ENCODE peak calls at places on chromosomes 1 and 21, in ten cellular contexts. One of them, this sample, is unnamed.

GRCh38 chr1:150544204-150544603 is 5.0 kb upstream of the ADAMTSL4 start:
- DNase-seq in upper lobe of right lung: no peak
- DNase-seq in heart left ventricle: no peak
- DNase-seq in psoas muscle: no peak
- DNase-seq in mesendoderm: no peak
- DNase-seq in PC-3: no peak
- DNase-seq in CD8-positive, alpha-beta memory T cell: no peak
- DNase-seq in effector memory CD4-positive, alpha-beta T cell: no peak
- DNase-seq in A549: no peak
- DNase-seq in colonic mucosa: no peak
- DNase-seq in this sample: no peak

GRCh38 chr1:155184835-155185782 is 11.5 kb downstream of the TRIM46 start:
- DNase-seq in upper lobe of right lung: peak; percentile 84
- DNase-seq in heart left ventricle: no peak
- DNase-seq in psoas muscle: no peak
- DNase-seq in mesendoderm: no peak
- DNase-seq in PC-3: no peak
- DNase-seq in CD8-positive, alpha-beta memory T cell: no peak
- DNase-seq in effector memory CD4-positive, alpha-beta T cell: no peak
- DNase-seq in A549: no peak
- DNase-seq in colonic mucosa: peak; percentile 71
- DNase-seq in this sample: peak; percentile 63

GRCh38 chr1:110384581-110385321 is 6.1 kb downstream of the SLC16A4 start:
- DNase-seq in upper lobe of right lung: no peak
- DNase-seq in heart left ventricle: no peak
- DNase-seq in psoas muscle: no peak
- DNase-seq in mesendoderm: no peak
- DNase-seq in PC-3: no peak
- DNase-seq in CD8-positive, alpha-beta memory T cell: no peak
- DNase-seq in effector memory CD4-positive, alpha-beta T cell: no peak
- DNase-seq in A549: no peak
- DNase-seq in colonic mucosa: peak; percentile 77
- DNase-seq in this sample: peak; percentile 93

GRCh38 chr1:113811353-113811887 is 856 bp downstream of the RSBN1 start:
- DNase-seq in upper lobe of right lung: no peak
- DNase-seq in heart left ventricle: peak; percentile 47
- DNase-seq in psoas muscle: no peak
- DNase-seq in mesendoderm: peak; percentile 82
- DNase-seq in PC-3: peak; percentile 20
- DNase-seq in CD8-positive, alpha-beta memory T cell: peak; percentile 4
- DNase-seq in effector memory CD4-positive, alpha-beta T cell: no peak
- DNase-seq in A549: peak; percentile 8
- DNase-seq in colonic mucosa: peak; percentile 70
- DNase-seq in this sample: peak; percentile 51

GRCh38 chr1:223413216-223413615 is 20.0 kb downstream of the CCDC185 start:
- DNase-seq in upper lobe of right lung: no peak
- DNase-seq in heart left ventricle: no peak
- DNase-seq in psoas muscle: no peak
- DNase-seq in mesendoderm: no peak
- DNase-seq in PC-3: no peak
- DNase-seq in CD8-positive, alpha-beta memory T cell: no peak
- DNase-seq in effector memory CD4-positive, alpha-beta T cell: no peak
- DNase-seq in A549: no peak
- DNase-seq in colonic mucosa: no peak
- DNase-seq in this sample: no peak

GRCh38 chr1:79040424-79041089 is 34.0 kb upstream of the ADGRL4 start:
- DNase-seq in upper lobe of right lung: no peak
- DNase-seq in heart left ventricle: no peak
- DNase-seq in psoas muscle: no peak
- DNase-seq in mesendoderm: no peak
- DNase-seq in PC-3: no peak
- DNase-seq in CD8-positive, alpha-beta memory T cell: no peak
- DNase-seq in effector memory CD4-positive, alpha-beta T cell: no peak
- DNase-seq in A549: no peak
- DNase-seq in colonic mucosa: no peak
- DNase-seq in this sample: no peak

GRCh38 chr1:68181165-68181556 is 51.2 kb downstream of the WLS start:
- DNase-seq in upper lobe of right lung: no peak
- DNase-seq in heart left ventricle: no peak
- DNase-seq in psoas muscle: no peak
- DNase-seq in mesendoderm: no peak
- DNase-seq in PC-3: no peak
- DNase-seq in CD8-positive, alpha-beta memory T cell: no peak
- DNase-seq in effector memory CD4-positive, alpha-beta T cell: no peak
- DNase-seq in A549: no peak
- DNase-seq in colonic mucosa: no peak
- DNase-seq in this sample: no peak

GRCh38 chr21:44509539-44509938 is 30.5 kb downstream of the KRTAP10-1 start:
- DNase-seq in upper lobe of right lung: peak; percentile 92
- DNase-seq in heart left ventricle: peak; percentile 74
- DNase-seq in psoas muscle: peak; percentile 46
- DNase-seq in mesendoderm: no peak
- DNase-seq in PC-3: peak; percentile 76
- DNase-seq in CD8-positive, alpha-beta memory T cell: no peak
- DNase-seq in effector memory CD4-positive, alpha-beta T cell: no peak
- DNase-seq in A549: no peak
- DNase-seq in colonic mucosa: peak; percentile 46
- DNase-seq in this sample: peak; percentile 82

DNA sequence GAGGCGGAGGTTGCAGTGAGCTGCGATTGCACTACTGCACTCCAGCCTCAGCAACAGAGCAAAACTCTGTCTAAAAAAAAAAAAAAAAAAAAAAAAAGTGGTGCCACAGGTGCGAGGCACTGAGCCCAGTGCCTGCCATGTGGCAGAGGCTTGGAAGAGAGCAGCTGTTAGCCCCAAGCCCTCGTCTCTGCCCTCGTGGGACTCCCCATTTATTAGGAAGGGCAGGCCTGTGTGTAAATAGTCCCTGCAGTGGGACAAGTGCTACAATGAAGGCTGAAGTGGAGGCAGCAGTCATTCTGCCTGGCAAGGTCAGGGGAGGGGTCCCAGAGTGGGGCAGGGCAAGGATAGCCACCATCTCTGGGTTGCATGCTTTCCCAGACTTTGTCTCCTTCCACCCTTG is 6.5 kb downstream of the RPS6KA1 start:
- DNase-seq in upper lobe of right lung: no peak
- DNase-seq in heart left ventricle: no peak
- DNase-seq in psoas muscle: no peak
- DNase-seq in mesendoderm: no peak
- DNase-seq in PC-3: no peak
- DNase-seq in CD8-positive, alpha-beta memory T cell: no peak
- DNase-seq in effector memory CD4-positive, alpha-beta T cell: no peak
- DNase-seq in A549: no peak
- DNase-seq in colonic mucosa: no peak
- DNase-seq in this sample: no peak
- H3K4me1 ChIP-seq in upper lobe of right lung: peaks cover 48% of the 10 kb centered on the region
- H3K4me1 ChIP-seq in heart left ventricle: peaks cover 4% of the 10 kb centered on the region
- H3K4me1 ChIP-seq in psoas muscle: no peaks in the 10 kb centered on the region
- H3K4me1 ChIP-seq in mesendoderm: peaks cover 2% of the 10 kb centered on the region
- H3K4me1 ChIP-seq in PC-3: peaks cover 36% of the 10 kb centered on the region
- H3K4me1 ChIP-seq in CD8-positive, alpha-beta memory T cell: peaks cover 70% of the 10 kb centered on the region
- H3K4me1 ChIP-seq in effector memory CD4-positive, alpha-beta T cell: peaks cover 42% of the 10 kb centered on the region
- H3K4me1 ChIP-seq in A549: peaks cover 14% of the 10 kb centered on the region
- H3K4me1 ChIP-seq in colonic mucosa: peaks cover 22% of the 10 kb centered on the region
- H3K4me1 ChIP-seq in this sample: peaks cover 15% of the 10 kb centered on the region

GRCh38 chr1:94254073-94254810 is 16.9 kb upstream of the ARHGAP29 start:
- DNase-seq in upper lobe of right lung: no peak
- DNase-seq in heart left ventricle: no peak
- DNase-seq in psoas muscle: no peak
- DNase-seq in mesendoderm: peak; percentile 11
- DNase-seq in PC-3: peak; percentile 93
- DNase-seq in CD8-positive, alpha-beta memory T cell: no peak
- DNase-seq in effector memory CD4-positive, alpha-beta T cell: no peak
- DNase-seq in A549: no peak
- DNase-seq in colonic mucosa: no peak
- DNase-seq in this sample: no peak

GRCh38 chr1:94259635-94260289 is 22.4 kb upstream of the ARHGAP29 start:
- DNase-seq in upper lobe of right lung: no peak
- DNase-seq in heart left ventricle: no peak
- DNase-seq in psoas muscle: no peak
- DNase-seq in mesendoderm: no peak
- DNase-seq in PC-3: peak; percentile 61
- DNase-seq in CD8-positive, alpha-beta memory T cell: no peak
- DNase-seq in effector memory CD4-positive, alpha-beta T cell: no peak
- DNase-seq in A549: no peak
- DNase-seq in colonic mucosa: no peak
- DNase-seq in this sample: no peak

GRCh38 chr1:94258873-94259331 is 21.5 kb upstream of the ARHGAP29 start:
- DNase-seq in upper lobe of right lung: no peak
- DNase-seq in heart left ventricle: no peak
- DNase-seq in psoas muscle: peak; percentile 67
- DNase-seq in mesendoderm: no peak
- DNase-seq in PC-3: peak; percentile 99
- DNase-seq in CD8-positive, alpha-beta memory T cell: no peak
- DNase-seq in effector memory CD4-positive, alpha-beta T cell: no peak
- DNase-seq in A549: no peak
- DNase-seq in colonic mucosa: no peak
- DNase-seq in this sample: no peak

GRCh38 chr1:94255476-94255875 is 18.1 kb upstream of the ARHGAP29 start:
- DNase-seq in upper lobe of right lung: no peak
- DNase-seq in heart left ventricle: no peak
- DNase-seq in psoas muscle: no peak
- DNase-seq in mesendoderm: no peak
- DNase-seq in PC-3: peak; percentile 95
- DNase-seq in CD8-positive, alpha-beta memory T cell: no peak
- DNase-seq in effector memory CD4-positive, alpha-beta T cell: no peak
- DNase-seq in A549: no peak
- DNase-seq in colonic mucosa: no peak
- DNase-seq in this sample: no peak

GRCh38 chr1:94257451-94257850 is 20.1 kb upstream of the ARHGAP29 start:
- DNase-seq in upper lobe of right lung: no peak
- DNase-seq in heart left ventricle: no peak
- DNase-seq in psoas muscle: no peak
- DNase-seq in mesendoderm: no peak
- DNase-seq in PC-3: no peak
- DNase-seq in CD8-positive, alpha-beta memory T cell: no peak
- DNase-seq in effector memory CD4-positive, alpha-beta T cell: no peak
- DNase-seq in A549: no peak
- DNase-seq in colonic mucosa: no peak
- DNase-seq in this sample: no peak
- H3K4me1 ChIP-seq in upper lobe of right lung: peaks cover 8% of the 10 kb centered on the region
- H3K4me1 ChIP-seq in heart left ventricle: peaks cover 25% of the 10 kb centered on the region
- H3K4me1 ChIP-seq in psoas muscle: peaks cover 15% of the 10 kb centered on the region
- H3K4me1 ChIP-seq in mesendoderm: no peaks in the 10 kb centered on the region
- H3K4me1 ChIP-seq in PC-3: peaks cover 78% of the 10 kb centered on the region
- H3K4me1 ChIP-seq in CD8-positive, alpha-beta memory T cell: no peaks in the 10 kb centered on the region
- H3K4me1 ChIP-seq in effector memory CD4-positive, alpha-beta T cell: no peaks in the 10 kb centered on the region
- H3K4me1 ChIP-seq in A549: peaks cover 35% of the 10 kb centered on the region
- H3K4me1 ChIP-seq in colonic mucosa: no peaks in the 10 kb centered on the region
- H3K4me1 ChIP-seq in this sample: no peaks in the 10 kb centered on the region

DNA sequence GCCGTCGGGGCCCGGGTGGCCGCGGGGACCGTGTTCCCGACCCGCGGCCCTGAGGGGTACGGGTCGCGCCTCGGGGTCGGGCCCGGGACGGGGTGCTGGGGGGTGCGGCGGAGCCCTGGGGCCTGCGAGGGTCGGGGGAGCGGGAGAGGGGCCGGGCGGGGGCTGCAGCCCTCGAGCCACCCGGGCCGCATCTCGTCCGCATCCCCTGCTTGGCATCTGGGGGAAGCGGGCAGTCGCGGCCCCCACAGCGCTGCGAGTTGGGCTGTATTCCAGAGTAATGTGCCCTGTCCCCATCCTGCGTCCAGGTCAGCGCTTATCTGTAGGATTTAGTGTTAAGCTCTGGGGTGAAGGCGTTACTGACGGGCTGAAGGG is 416 bp downstream of the RER1 start:
- DNase-seq in upper lobe of right lung: no peak
- DNase-seq in heart left ventricle: no peak
- DNase-seq in psoas muscle: no peak
- DNase-seq in mesendoderm: no peak
- DNase-seq in PC-3: no peak
- DNase-seq in CD8-positive, alpha-beta memory T cell: no peak
- DNase-seq in effector memory CD4-positive, alpha-beta T cell: no peak
- DNase-seq in A549: peak; percentile 4
- DNase-seq in colonic mucosa: peak; percentile 40
- DNase-seq in this sample: no peak
- H3K4me1 ChIP-seq in upper lobe of right lung: peaks cover 23% of the 10 kb centered on the region
- H3K4me1 ChIP-seq in heart left ventricle: peaks cover 48% of the 10 kb centered on the region
- H3K4me1 ChIP-seq in psoas muscle: peaks cover 31% of the 10 kb centered on the region
- H3K4me1 ChIP-seq in mesendoderm: no peaks in the 10 kb centered on the region
- H3K4me1 ChIP-seq in PC-3: peaks cover 22% of the 10 kb centered on the region
- H3K4me1 ChIP-seq in CD8-positive, alpha-beta memory T cell: peaks cover 34% of the 10 kb centered on the region
- H3K4me1 ChIP-seq in effector memory CD4-positive, alpha-beta T cell: peaks cover 15% of the 10 kb centered on the region
- H3K4me1 ChIP-seq in A549: peaks cover 25% of the 10 kb centered on the region
- H3K4me1 ChIP-seq in colonic mucosa: peaks cover 23% of the 10 kb centered on the region
- H3K4me1 ChIP-seq in this sample: peaks cover 11% of the 10 kb centered on the region

GRCh38 chr1:173410794-173411236 is 66.3 kb upstream of the PRDX6 start:
- DNase-seq in upper lobe of right lung: no peak
- DNase-seq in heart left ventricle: no peak
- DNase-seq in psoas muscle: no peak
- DNase-seq in mesendoderm: no peak
- DNase-seq in PC-3: no peak
- DNase-seq in CD8-positive, alpha-beta memory T cell: no peak
- DNase-seq in effector memory CD4-positive, alpha-beta T cell: no peak
- DNase-seq in A549: no peak
- DNase-seq in colonic mucosa: no peak
- DNase-seq in this sample: no peak

GRCh38 chr1:173407846-173408245 is 69.3 kb upstream of the PRDX6 start:
- DNase-seq in upper lobe of right lung: no peak
- DNase-seq in heart left ventricle: no peak
- DNase-seq in psoas muscle: no peak
- DNase-seq in mesendoderm: no peak
- DNase-seq in PC-3: no peak
- DNase-seq in CD8-positive, alpha-beta memory T cell: no peak
- DNase-seq in effector memory CD4-positive, alpha-beta T cell: no peak
- DNase-seq in A549: no peak
- DNase-seq in colonic mucosa: no peak
- DNase-seq in this sample: no peak

GRCh38 chr1:173409613-173410012 is 67.5 kb upstream of the PRDX6 start:
- DNase-seq in upper lobe of right lung: peak; percentile 69
- DNase-seq in heart left ventricle: peak; percentile 51
- DNase-seq in psoas muscle: peak; percentile 18
- DNase-seq in mesendoderm: no peak
- DNase-seq in PC-3: peak; percentile 94
- DNase-seq in CD8-positive, alpha-beta memory T cell: no peak
- DNase-seq in effector memory CD4-positive, alpha-beta T cell: no peak
- DNase-seq in A549: no peak
- DNase-seq in colonic mucosa: no peak
- DNase-seq in this sample: no peak

GRCh38 chr1:173410133-173410793 is 66.9 kb upstream of the PRDX6 start:
- DNase-seq in upper lobe of right lung: no peak
- DNase-seq in heart left ventricle: no peak
- DNase-seq in psoas muscle: no peak
- DNase-seq in mesendoderm: no peak
- DNase-seq in PC-3: peak; percentile 93
- DNase-seq in CD8-positive, alpha-beta memory T cell: no peak
- DNase-seq in effector memory CD4-positive, alpha-beta T cell: no peak
- DNase-seq in A549: no peak
- DNase-seq in colonic mucosa: no peak
- DNase-seq in this sample: no peak

DNA sequence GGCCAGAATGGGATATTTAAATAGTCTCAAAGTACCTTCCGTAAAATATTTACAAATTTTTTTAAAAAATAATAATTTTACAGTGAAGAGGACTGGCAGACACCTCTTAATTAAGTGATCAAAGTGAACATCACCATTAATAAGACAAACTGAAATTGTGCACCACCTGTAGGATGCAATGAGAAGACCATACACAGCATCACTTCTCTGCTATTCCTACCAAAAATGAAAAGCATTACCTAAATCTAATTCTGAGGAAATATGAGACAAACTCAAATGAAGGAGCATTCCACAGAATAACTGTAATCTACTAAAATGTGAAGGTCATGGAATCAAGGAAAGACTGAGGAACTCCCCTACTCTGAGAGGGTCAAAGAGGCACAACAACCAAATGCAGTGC is 68.2 kb upstream of the PRDX6 start:
- DNase-seq in upper lobe of right lung: no peak
- DNase-seq in heart left ventricle: no peak
- DNase-seq in psoas muscle: no peak
- DNase-seq in mesendoderm: no peak
- DNase-seq in PC-3: no peak
- DNase-seq in CD8-positive, alpha-beta memory T cell: no peak
- DNase-seq in effector memory CD4-positive, alpha-beta T cell: no peak
- DNase-seq in A549: no peak
- DNase-seq in colonic mucosa: no peak
- DNase-seq in this sample: no peak
- H3K4me1 ChIP-seq in upper lobe of right lung: peaks cover 7% of the 10 kb centered on the region
- H3K4me1 ChIP-seq in heart left ventricle: peaks cover 28% of the 10 kb centered on the region
- H3K4me1 ChIP-seq in psoas muscle: peaks cover 10% of the 10 kb centered on the region
- H3K4me1 ChIP-seq in mesendoderm: no peaks in the 10 kb centered on the region
- H3K4me1 ChIP-seq in PC-3: peaks cover 49% of the 10 kb centered on the region
- H3K4me1 ChIP-seq in CD8-positive, alpha-beta memory T cell: peaks cover 21% of the 10 kb centered on the region
- H3K4me1 ChIP-seq in effector memory CD4-positive, alpha-beta T cell: peaks cover 10% of the 10 kb centered on the region
- H3K4me1 ChIP-seq in A549: peaks cover 17% of the 10 kb centered on the region
- H3K4me1 ChIP-seq in colonic mucosa: no peaks in the 10 kb centered on the region
- H3K4me1 ChIP-seq in this sample: peaks cover 1% of the 10 kb centered on the region